ENCODE peak calls at places on chromosomes 5 and 9, in nine cellular contexts. S is IMR-90, L is neural progenitor cell, Q is mesendoderm, I is GM23338, Z is GM23248, B is fibroblast of lung, P is SK-N-SH, U is neuronal stem cell. W is an unnamed sample.

GRCh38 chr9:2015581-2016410 is 649 bp downstream of the SMARCA2 start:
- DNase-seq in S (peak; percentile 24), L (peak; percentile 70), Q (peak; percentile 57), I (peak; percentile 77), Z (peak; percentile 81), B (peak; percentile 31), P (peak; percentile 71), U (peak; percentile 50), W (peak; percentile 10)

GRCh38 chr5:10505517-10506095 is 58.3 kb upstream of the ANKRD33B start:
- DNase-seq in S (no peak), L (no peak), Q (no peak), I (no peak), Z (no peak), B (no peak), P (no peak), U (no peak), W (no peak)

GRCh38 chr5:126103050-126103449 is 320.2 kb upstream of the GRAMD2B start:
- DNase-seq in S (no peak), L (no peak), Q (no peak), I (no peak), Z (no peak), B (no peak), P (no peak), U (no peak), W (no peak)

GRCh38 chr9:131805803-131806202 is 65.9 kb upstream of the RAPGEF1 start:
- DNase-seq in S (no peak), L (no peak), Q (no peak), I (no peak), Z (no peak), B (no peak), P (no peak), U (no peak), W (no peak)

GRCh38 chr9:127198587-127198986 is 66.0 kb upstream of the GARNL3 start:
- DNase-seq in S (no peak), L (no peak), Q (no peak), I (no peak), Z (no peak), B (no peak), P (no peak), U (no peak), W (no peak)

GRCh38 chr5:179267671-179268071 is 77.6 kb downstream of the ADAMTS2 start:
- DNase-seq in S (no peak), L (no peak), Q (no peak), I (no peak), Z (peak; percentile 71), B (no peak), P (peak; percentile 68), U (no peak), W (no peak)

GRCh38 chr5:68683632-68684035 is 410.2 kb upstream of the SLC30A5 start:
- DNase-seq in S (peak; percentile 95), L (no peak), Q (peak; percentile 35), I (no peak), Z (peak; percentile 96), B (peak; percentile 95), P (no peak), U (no peak), W (peak; percentile 86)

GRCh38 chr5:76450059-76450458 is 47.0 kb downstream of the IQGAP2 start:
- DNase-seq in S (no peak), L (no peak), Q (no peak), I (no peak), Z (no peak), B (no peak), P (no peak), U (no peak), W (no peak)

GRCh38 chr5:56160723-56161445 is 72.2 kb downstream of the ANKRD55 start:
- DNase-seq in S (no peak), L (no peak), Q (peak; percentile 63), I (no peak), Z (no peak), B (no peak), P (peak; percentile 23), U (no peak), W (no peak)

GRCh38 chr5:122295138-122295537 is 16.9 kb upstream of the SNCAIP start:
- DNase-seq in S (no peak), L (peak; percentile 50), Q (peak; percentile 80), I (peak; percentile 88), Z (peak; percentile 16), B (no peak), P (peak; percentile 13), U (no peak), W (peak; percentile 23)

GRCh38 chr5:11719888-11720481 is 184.3 kb downstream of the CTNND2 start:
- DNase-seq in S (no peak), L (peak; percentile 84), Q (peak; percentile 86), I (peak; percentile 89), Z (peak; percentile 15), B (no peak), P (peak; percentile 12), U (peak; percentile 56), W (peak; percentile 85)

GRCh38 chr5:43553381-43553780 is 3.5 kb downstream of the PAIP1 start:
- DNase-seq in S (peak; percentile 50), L (peak; percentile 44), Q (peak; percentile 60), I (no peak), Z (peak; percentile 30), B (no peak), P (no peak), U (no peak), W (peak; percentile 15)

GRCh38 chr5:80275347-80275746 is 19.5 kb upstream of the SERINC5 start:
- DNase-seq in S (peak; percentile 21), L (peak; percentile 57), Q (peak; percentile 78), I (peak; percentile 78), Z (peak; percentile 16), B (peak; percentile 35), P (peak; percentile 47), U (no peak), W (peak; percentile 28)

GRCh38 chr9:87346061-87346665 is 151.5 kb upstream of the DAPK1 start:
- DNase-seq in S (no peak), L (peak; percentile 42), Q (no peak), I (peak; percentile 24), Z (peak; percentile 21), B (no peak), P (no peak), U (no peak), W (no peak)

GRCh38 chr9:87354176-87354575 is 143.5 kb upstream of the DAPK1 start:
- DNase-seq in S (no peak), L (no peak), Q (no peak), I (no peak), Z (no peak), B (no peak), P (no peak), U (no peak), W (no peak)

DNA sequence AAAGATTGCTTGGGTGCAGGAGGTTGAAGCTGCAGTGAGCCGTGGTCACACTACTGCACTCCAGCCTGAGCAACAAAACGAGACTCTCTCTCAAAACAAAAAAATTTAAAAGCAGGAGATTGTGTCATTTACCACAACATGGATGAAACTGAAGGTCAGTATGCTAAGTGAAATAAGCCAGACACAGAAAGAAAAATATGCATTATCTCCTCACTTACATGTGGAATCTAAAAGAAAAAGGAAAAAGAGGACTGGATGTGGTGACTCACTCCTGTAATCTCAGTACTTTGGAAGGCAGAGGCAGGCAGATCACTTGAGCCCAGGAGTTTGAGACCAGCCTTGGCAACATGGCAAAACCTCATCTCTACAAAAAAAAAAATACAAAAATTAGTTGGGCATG is 146.8 kb upstream of the DAPK1 start:
- DNase-seq in S (no peak), L (no peak), Q (no peak), I (no peak), Z (peak; percentile 34), B (no peak), P (no peak), U (no peak), W (no peak)
- H3K4me2 ChIP-seq in S (no peak overlapping the region), L (no peak overlapping the region), Q (no peak overlapping the region), I (no peak overlapping the region), Z (no peak overlapping the region), B (no peak overlapping the region), P (no peak overlapping the region), U (no peak overlapping the region), W (no peak overlapping the region)

GRCh38 chr5:6832994-6833393 is 119.8 kb downstream of the TENT4A start:
- DNase-seq in S (no peak), L (no peak), Q (no peak), I (no peak), Z (peak; percentile 58), B (no peak), P (no peak), U (no peak), W (no peak)

GRCh38 chr5:6831678-6832077 is 118.4 kb downstream of the TENT4A start:
- DNase-seq in S (no peak), L (no peak), Q (no peak), I (no peak), Z (no peak), B (no peak), P (no peak), U (no peak), W (no peak)

GRCh38 chr5:6829150-6829784 is 116.0 kb downstream of the TENT4A start:
- DNase-seq in S (no peak), L (no peak), Q (no peak), I (no peak), Z (peak; percentile 79), B (no peak), P (no peak), U (no peak), W (no peak)

GRCh38 chr5:6832272-6832671 is 119.0 kb downstream of the TENT4A start:
- DNase-seq in S (no peak), L (no peak), Q (no peak), I (no peak), Z (no peak), B (no peak), P (no peak), U (no peak), W (no peak)

DNA sequence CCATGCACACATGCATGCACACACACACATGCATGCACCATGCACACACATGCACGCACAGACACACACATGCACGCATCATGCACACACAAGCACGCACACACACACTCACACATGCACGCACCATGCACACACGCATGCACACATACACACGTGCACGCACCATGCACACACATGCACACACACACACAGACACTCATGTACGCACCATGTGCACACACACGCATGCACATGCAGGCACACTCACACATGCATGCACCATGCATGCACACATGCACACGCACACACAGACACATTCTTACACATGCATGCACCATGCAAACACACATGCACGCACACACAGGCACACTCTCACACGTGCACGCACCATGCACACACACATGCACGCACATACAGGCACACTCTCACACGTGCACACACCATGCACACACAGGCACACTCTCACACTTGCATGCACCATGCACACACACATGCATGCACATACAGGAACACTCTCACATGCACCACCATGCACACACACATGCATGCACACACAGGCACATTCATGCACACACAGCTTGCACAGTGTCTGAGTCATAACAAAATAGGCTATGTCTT is 117.5 kb downstream of the TENT4A start:
- DNase-seq in S (no peak), L (no peak), Q (no peak), I (no peak), Z (no peak), B (no peak), P (no peak), U (no peak), W (no peak)
- H3K4me2 ChIP-seq in S (no peak overlapping the region), L (no peak overlapping the region), Q (no peak overlapping the region), I (no peak overlapping the region), Z (no peak overlapping the region), B (no peak overlapping the region), P (no peak overlapping the region), U (no peak overlapping the region), W (no peak overlapping the region)

GRCh38 chr9:34654317-34655083 is 2.5 kb downstream of the IL11RA start:
- DNase-seq in S (peak; percentile 57), L (no peak), Q (no peak), I (no peak), Z (peak; percentile 79), B (peak; percentile 74), P (peak; percentile 92), U (no peak), W (no peak)
- H3K4me2 ChIP-seq in S (no peak overlapping the region), L (peak overlapping the region; percentile 17), Q (no peak overlapping the region), I (no peak overlapping the region), Z (peak overlapping the region; percentile 92), B (peak overlapping the region; percentile 23), P (peak overlapping the region; percentile 76), U (no peak overlapping the region), W (no peak overlapping the region)

GRCh38 chr9:31030741-31031202 is 1353.7 kb upstream of the ACO1 start:
- DNase-seq in S (no peak), L (peak; percentile 69), Q (peak; percentile 66), I (peak; percentile 70), Z (peak; percentile 23), B (peak; percentile 3), P (no peak), U (peak; percentile 42), W (peak; percentile 7)
- H3K4me2 ChIP-seq in S (peak overlapping the region; percentile 23), L (peak overlapping the region; percentile 50), Q (no peak overlapping the region), I (peak overlapping the region; percentile 10), Z (no peak overlapping the region), B (no peak overlapping the region), P (peak overlapping the region; percentile 16), U (peak overlapping the region; percentile 14), W (no peak overlapping the region)